ENCODE peak calls at places on chromosome 20, in nine cellular contexts. O, D, Z, B, K, R, X, F and U are unnamed samples.

GRCh38 chr20:2103454-2104153 is 2.0 kb downstream of the STK35 start:
- DNase-seq in O (no peak), D (peak), Z (no peak), B (no peak), K (no peak), R (no peak), X (no peak), F (no peak), U (no peak)

GRCh38 chr20:37303637-37304036 is 14.2 kb downstream of the MANBAL start:
- DNase-seq in O (no peak), D (no peak), Z (no peak), B (no peak), K (no peak), R (no peak), X (no peak), F (no peak), U (no peak)

GRCh38 chr20:59404749-59405148 is 104.3 kb downstream of the EDN3 start:
- DNase-seq in O (no peak), D (no peak), Z (no peak), B (no peak), K (no peak), R (no peak), X (no peak), F (no peak), U (no peak)

GRCh38 chr20:33659341-33660034 is 2.6 kb upstream of the C20orf144 start:
- DNase-seq in O (no peak), D (no peak), Z (no peak), B (no peak), K (no peak), R (no peak), X (no peak), F (no peak), U (no peak)

GRCh38 chr20:4150095-4150492 is 134.7 kb upstream of the RNF24 start:
- DNase-seq in O (peak), D (no peak), Z (no peak), B (no peak), K (peak), R (no peak), X (no peak), F (no peak), U (no peak)

GRCh38 chr20:58649288-58650180 is 1.5 kb upstream of the STX16 start:
- DNase-seq in O (no peak), D (peak), Z (peak), B (peak), K (no peak), R (peak), X (no peak), F (no peak), U (no peak)

GRCh38 chr20:58708246-58708931 is 15.8 kb downstream of the NPEPL1 start:
- DNase-seq in O (no peak), D (no peak), Z (no peak), B (no peak), K (no peak), R (no peak), X (no peak), F (no peak), U (no peak)

GRCh38 chr20:59938696-59939051 is 1.4 kb downstream of the PPP1R3D start:
- DNase-seq in O (peak), D (no peak), Z (no peak), B (no peak), K (peak), R (no peak), X (no peak), F (no peak), U (no peak)

GRCh38 chr20:4944918-4945317 is 56.4 kb downstream of the SLC23A2 start:
- DNase-seq in O (no peak), D (no peak), Z (no peak), B (no peak), K (no peak), R (no peak), X (no peak), F (no peak), U (no peak)

GRCh38 chr20:38601216-38602184 is at the start of gene ARHGAP40:
- DNase-seq in O (peak), D (peak), Z (no peak), B (no peak), K (peak), R (no peak), X (no peak), F (no peak), U (no peak)